ENCODE peak calls at places on chromosomes 5 and 9, in ten cellular contexts. K is fibroblast of mammary gland; A is foreskin fibroblast; S is progenitor cell of endocrine pancreas; M is B cell; V is BJ; P is AG09309; N is foreskin keratinocyte; L is IMR-90; T is CD8-positive, alpha-beta T cell. X is an unnamed sample.

GRCh38 chr9:123678878-123679329 is 251.0 kb downstream of the DENND1A start:
- DNase-seq in M (no peak), K (no peak), L (peak), S (no peak), V (no peak), A (no peak), N (no peak), T (no peak), P (no peak), X (no peak)

GRCh38 chr5:159469496-159470370 is 139.4 kb upstream of the IL12B start:
- DNase-seq in V (no peak), S (no peak), A (no peak), P (no peak), L (no peak), N (no peak), K (no peak), M (no peak), T (no peak), X (no peak)

GRCh38 chr5:83368317-83368716 is 103.2 kb upstream of the VCAN start:
- DNase-seq in L (peak), S (no peak), V (peak), N (peak), A (peak), K (peak), M (no peak), T (no peak), P (peak), X (no peak)

GRCh38 chr5:85069659-85070640 is 685.3 kb upstream of the EDIL3 start:
- DNase-seq in L (no peak), V (no peak), K (peak), S (no peak), M (no peak), T (no peak), P (no peak), A (no peak), N (no peak), X (no peak)

GRCh38 chr5:109558952-109559351 is 130.8 kb upstream of the MAN2A1 start:
- DNase-seq in P (no peak), M (no peak), L (no peak), T (no peak), K (peak), V (no peak), N (no peak), A (no peak), S (no peak), X (no peak)

GRCh38 chr9:69554945-69555344 is 117.2 kb downstream of the APBA1 start:
- DNase-seq in S (no peak), V (no peak), P (peak), N (peak), A (peak), T (no peak), L (peak), M (no peak), K (peak), X (no peak)

GRCh38 chr5:81760521-81760920 is 9.6 kb upstream of the SSBP2 start:
- DNase-seq in M (no peak), L (no peak), A (no peak), N (no peak), V (no peak), S (no peak), P (no peak), T (no peak), K (peak), X (no peak)

GRCh38 chr5:169442354-169443248 is 141.0 kb upstream of the SPDL1 start:
- DNase-seq in N (no peak), M (no peak), T (no peak), V (no peak), S (no peak), A (peak), L (no peak), P (no peak), K (peak), X (no peak)

GRCh38 chr9:134671341-134672113 is 29.9 kb downstream of the COL5A1 start:
- DNase-seq in M (no peak), P (no peak), T (no peak), V (no peak), K (no peak), L (no peak), S (no peak), A (no peak), N (no peak), X (no peak)

GRCh38 chr5:164998590-164998989 is 1493.2 kb downstream of the MAT2B start:
- DNase-seq in K (no peak), V (no peak), T (no peak), S (no peak), A (no peak), P (no peak), N (no peak), M (no peak), L (no peak), X (no peak)

GRCh38 chr5:66949066-66949465 is 247.5 kb downstream of the CD180 start:
- DNase-seq in A (no peak), S (no peak), P (no peak), V (no peak), L (no peak), K (no peak), T (no peak), N (no peak), M (no peak), X (no peak)

GRCh38 chr5:122306461-122306860 is 5.6 kb upstream of the SNCAIP start:
- DNase-seq in S (no peak), T (no peak), K (no peak), L (no peak), M (no peak), P (no peak), V (no peak), N (no peak), A (no peak), X (no peak)

GRCh38 chr9:136492978-136493522 is 10.2 kb upstream of the SEC16A start:
- DNase-seq in P (no peak), T (no peak), V (no peak), M (no peak), S (no peak), A (no peak), L (no peak), N (no peak), K (no peak), X (no peak)

GRCh38 chr5:150253416-150254208 is 36.0 kb downstream of the CAMK2A start:
- DNase-seq in P (no peak), M (no peak), T (no peak), S (no peak), N (no peak), L (no peak), V (no peak), A (no peak), K (no peak), X (no peak)

GRCh38 chr9:97889941-97890557 is 32.3 kb downstream of the TRMO start:
- DNase-seq in M (peak), L (no peak), K (peak), A (no peak), S (peak), V (no peak), N (no peak), T (peak), P (no peak), X (peak)

GRCh38 chr5:62956597-62956996 is 378.0 kb downstream of the LRRC70 start:
- DNase-seq in P (no peak), A (no peak), K (no peak), L (no peak), T (no peak), N (no peak), M (no peak), V (no peak), S (no peak), X (no peak)

GRCh38 chr9:125989524-125990180 is 242.5 kb downstream of the PBX3 start:
- DNase-seq in A (no peak), N (no peak), L (no peak), K (no peak), T (no peak), S (no peak), P (no peak), V (no peak), M (no peak), X (no peak)

GRCh38 chr5:87302061-87302460 is 34.4 kb downstream of the RASA1 start:
- DNase-seq in M (no peak), V (peak), S (no peak), P (peak), T (no peak), A (peak), L (peak), K (peak), N (peak), X (no peak)

GRCh38 chr9:34254966-34255825 is 73.9 kb downstream of the KIF24 start:
- DNase-seq in K (peak), N (no peak), M (no peak), V (no peak), L (peak), S (no peak), T (no peak), A (no peak), P (no peak), X (no peak)

GRCh38 chr9:34254141-34254913 is 74.7 kb downstream of the KIF24 start:
- DNase-seq in V (peak), M (no peak), S (no peak), N (peak), K (peak), T (no peak), P (peak), A (peak), L (peak), X (no peak)

GRCh38 chr9:34253460-34253837 is 74.6 kb downstream of the UBAP1 start:
- DNase-seq in M (no peak), L (peak), S (no peak), N (peak), K (peak), T (no peak), A (peak), P (peak), V (no peak), X (no peak)

GRCh38 chr9:34256987-34257585 is 72.0 kb downstream of the KIF24 start:
- DNase-seq in N (no peak), T (no peak), S (no peak), V (no peak), A (no peak), M (no peak), L (no peak), K (no peak), P (no peak), X (no peak)

DNA sequence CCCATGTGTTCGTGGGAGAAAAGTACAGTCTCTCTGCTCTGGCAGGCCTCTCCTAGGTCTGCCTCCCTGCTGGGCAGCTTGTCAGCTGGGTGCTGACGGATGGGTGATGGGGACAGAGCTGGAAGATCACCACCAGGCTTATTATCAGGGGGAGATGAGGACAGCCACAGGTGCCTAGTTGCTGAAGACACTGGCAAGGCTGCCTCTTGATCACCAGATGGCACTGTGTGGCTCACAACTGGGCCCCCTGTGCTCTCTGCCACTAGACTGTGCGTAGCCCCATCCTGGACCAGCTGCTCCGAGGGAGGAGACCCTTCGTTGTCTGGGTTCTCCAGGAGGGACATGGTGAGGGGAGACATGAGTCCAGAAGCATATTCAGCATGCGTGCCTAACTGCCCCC is 73.0 kb downstream of the KIF24 start:
- DNase-seq in S (no peak), P (no peak), V (no peak), T (no peak), A (no peak), N (no peak), M (no peak), K (no peak), L (no peak), X (no peak)
- TF ChIP-seq CTCF in S (no peak), P (peak), V (peak), T (no peak), A (peak), N (peak), M (no peak), K (peak), L (no peak), X (no peak)

DNA sequence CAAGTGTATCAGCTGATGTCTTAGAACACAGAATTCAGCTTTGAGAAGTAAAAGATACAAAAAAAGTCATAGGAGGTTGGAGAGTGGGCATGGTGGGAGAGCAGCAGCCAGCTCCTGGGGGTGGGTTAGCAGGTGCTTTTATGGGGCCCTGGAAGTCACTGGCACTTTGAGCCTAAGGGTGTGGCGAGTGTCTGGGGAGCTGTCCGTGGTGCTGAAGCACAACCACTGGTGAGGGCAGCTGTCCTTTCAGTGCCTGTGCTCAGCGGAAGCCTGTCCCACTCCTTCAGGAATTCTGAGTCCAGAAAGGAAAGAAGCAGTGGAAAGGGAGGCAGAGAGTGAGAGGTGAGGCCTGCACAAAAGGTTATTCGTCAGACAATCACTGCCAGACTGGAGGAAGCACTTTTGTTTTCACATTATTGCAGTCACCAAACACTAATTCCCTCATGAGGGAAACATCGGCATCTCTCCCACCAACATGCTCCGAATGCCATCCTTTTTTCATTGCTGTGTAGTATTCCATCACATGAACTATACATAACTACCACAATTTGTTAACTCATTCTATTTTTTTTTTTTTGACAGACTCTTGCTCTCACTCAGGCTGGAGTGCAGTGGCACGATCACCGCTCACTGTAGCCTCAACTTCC is 59.4 kb upstream of the RAPGEF1 start:
- DNase-seq in N (no peak), L (peak), S (peak), T (peak), P (no peak), K (peak), M (peak), A (peak), V (no peak), X (peak)
- TF ChIP-seq CTCF in N (no peak), L (no peak), S (no peak), T (no peak), P (no peak), K (no peak), M (no peak), A (no peak), V (no peak), X (no peak)

GRCh38 chr5:149240354-149240998 is 31.2 kb upstream of the AFAP1L1 start:
- DNase-seq in L (no peak), P (no peak), T (peak), N (no peak), M (peak), S (no peak), K (no peak), V (no peak), A (no peak), X (no peak)

GRCh38 chr5:149237662-149238061 is 34.0 kb upstream of the AFAP1L1 start:
- DNase-seq in N (no peak), T (no peak), L (no peak), K (no peak), A (no peak), P (no peak), M (no peak), S (no peak), V (no peak), X (no peak)

GRCh38 chr5:149235841-149236240 is 35.8 kb upstream of the AFAP1L1 start:
- DNase-seq in T (no peak), P (no peak), A (no peak), M (no peak), L (no peak), K (no peak), V (no peak), N (no peak), S (no peak), X (no peak)

GRCh38 chr5:149239917-149240316 is 31.7 kb upstream of the AFAP1L1 start:
- DNase-seq in P (no peak), K (no peak), S (no peak), T (no peak), A (no peak), M (no peak), V (no peak), N (no peak), L (no peak), X (no peak)

GRCh38 chr5:149238540-149238939 is 33.1 kb upstream of the AFAP1L1 start:
- DNase-seq in K (no peak), A (no peak), P (no peak), S (no peak), N (no peak), T (no peak), V (no peak), M (no peak), L (no peak), X (no peak)
- TF ChIP-seq CTCF in K (no peak), A (peak), P (peak), S (no peak), N (peak), T (no peak), V (peak), M (no peak), L (peak), X (no peak)

GRCh38 chr9:89917861-89918260 is 313.0 kb downstream of the GADD45G start:
- DNase-seq in T (no peak), N (no peak), A (no peak), L (no peak), K (no peak), M (no peak), P (no peak), S (no peak), V (no peak), X (no peak)

GRCh38 chr9:89920131-89920530 is 315.3 kb downstream of the GADD45G start:
- DNase-seq in V (no peak), P (no peak), K (no peak), S (no peak), A (no peak), M (no peak), L (no peak), T (no peak), N (no peak), X (no peak)

GRCh38 chr9:89922099-89922498 is 317.3 kb downstream of the GADD45G start:
- DNase-seq in N (no peak), P (no peak), L (no peak), K (no peak), V (no peak), M (no peak), S (no peak), T (no peak), A (no peak), X (no peak)

GRCh38 chr9:89920901-89921300 is 316.1 kb downstream of the GADD45G start:
- DNase-seq in P (no peak), L (no peak), V (no peak), A (no peak), S (no peak), M (no peak), T (no peak), N (no peak), K (no peak), X (no peak)

GRCh38 chr9:89919171-89919681 is 314.4 kb downstream of the GADD45G start:
- DNase-seq in A (no peak), T (no peak), V (no peak), K (no peak), P (no peak), N (no peak), L (no peak), M (peak), S (no peak), X (peak)
- TF ChIP-seq CTCF in A (no peak), T (no peak), V (no peak), K (no peak), P (no peak), N (no peak), L (no peak), M (peak), S (peak), X (peak)

DNA sequence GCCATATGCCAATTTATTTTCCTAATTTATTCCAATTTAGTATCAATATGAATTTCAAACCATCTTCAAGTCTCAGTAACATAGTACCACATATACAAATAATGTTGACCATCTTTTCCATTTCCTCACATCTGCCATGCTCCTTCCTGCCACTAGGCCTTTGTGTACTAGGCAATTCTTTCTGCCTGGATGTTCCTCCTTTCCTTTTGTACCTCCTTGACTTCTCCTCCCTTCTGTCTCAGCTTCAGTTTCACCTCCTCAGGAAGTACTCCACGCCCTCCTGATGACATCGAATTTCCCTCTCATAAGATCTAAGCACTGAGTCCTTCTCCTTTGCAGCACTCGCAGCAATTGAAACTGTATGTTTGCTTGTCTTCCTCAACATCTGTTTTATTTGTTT is 53.9 kb downstream of the MEF2C start:
- DNase-seq in S (no peak), P (no peak), L (no peak), N (no peak), M (peak), A (no peak), K (no peak), V (no peak), T (no peak), X (no peak)
- TF ChIP-seq CTCF in S (peak), P (peak), L (no peak), N (peak), M (peak), A (no peak), K (peak), V (no peak), T (no peak), X (no peak)

GRCh38 chr9:93702261-93702660 is 125.9 kb downstream of the PHF2 start:
- DNase-seq in A (no peak), N (no peak), T (no peak), V (no peak), L (no peak), K (no peak), S (peak), M (no peak), P (no peak), X (no peak)
- TF ChIP-seq CTCF in A (no peak), N (no peak), T (no peak), V (no peak), L (no peak), K (no peak), S (no peak), M (no peak), P (no peak), X (no peak)

X was measured in GM20000.